ENCODE peak calls at places on chromosome 15, in seven cellular contexts. L, K, P, E, D, H and V are unnamed samples.

GRCh38 chr15:61598655-61599054 is 369.6 kb upstream of the RORA start:
- DNase-seq in L (no peak), K (no peak), P (no peak), E (no peak), D (no peak), H (no peak), V (no peak)

GRCh38 chr15:39404767-39405173 is 176.1 kb upstream of the THBS1 start:
- DNase-seq in L (no peak), K (peak; percentile 91), P (no peak), E (no peak), D (no peak), H (peak; percentile 99), V (peak; percentile 65)

GRCh38 chr15:86300371-86301106 is 220.9 kb downstream of the AGBL1 start:
- DNase-seq in L (no peak), K (no peak), P (no peak), E (no peak), D (no peak), H (no peak), V (no peak)

GRCh38 chr15:59232476-59232875 is 25.8 kb downstream of the LDHAL6B start:
- DNase-seq in L (no peak), K (peak; percentile 35), P (no peak), E (peak; percentile 96), D (no peak), H (peak; percentile 83), V (no peak)

GRCh38 chr15:60003243-60004018 is 680 bp upstream of the FOXB1 start:
- DNase-seq in L (peak; percentile 38), K (no peak), P (no peak), E (no peak), D (no peak), H (no peak), V (no peak)

GRCh38 chr15:86855962-86856361 is 776.3 kb downstream of the AGBL1 start:
- DNase-seq in L (no peak), K (no peak), P (no peak), E (no peak), D (no peak), H (no peak), V (no peak)

GRCh38 chr15:47787875-47788274 is 70.6 kb downstream of the SEMA6D start:
- DNase-seq in L (no peak), K (no peak), P (no peak), E (no peak), D (no peak), H (no peak), V (no peak)

GRCh38 chr15:80152896-80153876 is at the start of gene FAH:
- DNase-seq in L (peak; percentile 80), K (peak; percentile 75), P (peak; percentile 70), E (peak; percentile 60), D (no peak), H (peak; percentile 49), V (no peak)

GRCh38 chr15:68930268-68931022 is at the start of gene SPESP1:
- DNase-seq in L (no peak), K (no peak), P (no peak), E (peak; percentile 73), D (peak; percentile 75), H (peak; percentile 86), V (no peak)

GRCh38 chr15:90561344-90562244 is 31.9 kb downstream of the CRTC3 start:
- DNase-seq in L (peak; percentile 62), K (no peak), P (no peak), E (no peak), D (no peak), H (no peak), V (no peak)

GRCh38 chr15:91537868-91538267 is 315.6 kb upstream of the SLCO3A1 start:
- DNase-seq in L (no peak), K (no peak), P (no peak), E (no peak), D (no peak), H (no peak), V (no peak)

GRCh38 chr15:60301024-60301423 is 96.8 kb downstream of the ANXA2 start:
- DNase-seq in L (no peak), K (no peak), P (no peak), E (no peak), D (no peak), H (peak; percentile 5), V (peak; percentile 31)

GRCh38 chr15:27017168-27017809 is 46.3 kb downstream of the GABRG3 start:
- DNase-seq in L (peak; percentile 77), K (no peak), P (peak; percentile 31), E (peak; percentile 6), D (no peak), H (no peak), V (peak; percentile 87)

GRCh38 chr15:101115318-101115886 is 136.4 kb downstream of the CHSY1 start:
- DNase-seq in L (no peak), K (no peak), P (no peak), E (no peak), D (peak; percentile 33), H (no peak), V (no peak)

GRCh38 chr15:69939513-69940440 is 157.9 kb downstream of the TLE3 start:
- DNase-seq in L (no peak), K (no peak), P (no peak), E (no peak), D (no peak), H (no peak), V (no peak)

GRCh38 chr15:57692709-57693108 is 13.8 kb upstream of the POLR2M start:
- DNase-seq in L (no peak), K (no peak), P (no peak), E (peak; percentile 86), D (no peak), H (peak; percentile 38), V (no peak)

GRCh38 chr15:66885281-66885915 is 180.0 kb upstream of the SMAD3 start:
- DNase-seq in L (no peak), K (no peak), P (no peak), E (no peak), D (peak; percentile 31), H (no peak), V (no peak)

GRCh38 chr15:67048281-67049279 is 16.8 kb upstream of the SMAD3 start:
- DNase-seq in L (no peak), K (peak; percentile 90), P (no peak), E (peak; percentile 68), D (peak; percentile 90), H (peak; percentile 95), V (peak; percentile 98)

GRCh38 chr15:80455668-80456442 is 51.7 kb downstream of the ARNT2 start:
- DNase-seq in L (peak; percentile 78), K (peak; percentile 89), P (no peak), E (peak; percentile 63), D (no peak), H (peak; percentile 94), V (peak; percentile 78)

GRCh38 chr15:92095691-92096090 is 242.2 kb downstream of the SLCO3A1 start:
- DNase-seq in L (peak; percentile 12), K (no peak), P (no peak), E (no peak), D (no peak), H (no peak), V (no peak)

GRCh38 chr15:100681335-100681746 is 79.0 kb downstream of the ASB7 start:
- DNase-seq in L (no peak), K (no peak), P (no peak), E (no peak), D (peak; percentile 63), H (no peak), V (no peak)

GRCh38 chr15:60423540-60423939 is 25.8 kb upstream of the ANXA2 start:
- DNase-seq in L (peak; percentile 35), K (peak; percentile 92), P (no peak), E (peak; percentile 64), D (no peak), H (peak; percentile 87), V (peak; percentile 29)

GRCh38 chr15:58957101-58957973 is 23.9 kb upstream of the SLTM start:
- DNase-seq in L (peak; percentile 85), K (peak; percentile 40), P (no peak), E (peak; percentile 65), D (no peak), H (peak; percentile 80), V (peak; percentile 88)

GRCh38 chr15:56772868-56773639 is 39.7 kb upstream of the ZNF280D start:
- DNase-seq in L (peak; percentile 42), K (no peak), P (peak; percentile 62), E (no peak), D (no peak), H (peak; percentile 75), V (no peak)

GRCh38 chr15:65421360-65422215 is 1.2 kb downstream of the IGDCC4 start:
- DNase-seq in L (peak; percentile 82), K (peak; percentile 46), P (no peak), E (no peak), D (peak; percentile 74), H (peak; percentile 57), V (no peak)

GRCh38 chr15:44246521-44247268 is 41.8 kb upstream of the GOLM2 start:
- DNase-seq in L (no peak), K (no peak), P (no peak), E (no peak), D (no peak), H (no peak), V (no peak)

GRCh38 chr15:85831415-85832113 is 36.8 kb upstream of the KLHL25 start:
- DNase-seq in L (peak; percentile 68), K (peak; percentile 69), P (no peak), E (peak; percentile 49), D (peak; percentile 76), H (peak; percentile 50), V (peak; percentile 54)

GRCh38 chr15:32844118-32844711 is 126.4 kb downstream of the GREM1 start:
- DNase-seq in L (peak; percentile 17), K (no peak), P (no peak), E (peak; percentile 51), D (no peak), H (peak; percentile 54), V (peak; percentile 69)

GRCh38 chr15:68783226-68784054 is 37.3 kb downstream of the ANP32A start:
- DNase-seq in L (peak; percentile 75), K (no peak), P (no peak), E (peak; percentile 32), D (peak; percentile 59), H (no peak), V (peak; percentile 75)

GRCh38 chr15:88717342-88718017 is 78.7 kb downstream of the ISG20 start:
- DNase-seq in L (no peak), K (no peak), P (no peak), E (no peak), D (no peak), H (no peak), V (no peak)

GRCh38 chr15:70748281-70748747 is 15.0 kb downstream of the UACA start:
- DNase-seq in L (no peak), K (no peak), P (no peak), E (no peak), D (peak; percentile 90), H (peak; percentile 55), V (no peak)

GRCh38 chr15:101611580-101612299 is 40.4 kb downstream of the TM2D3 start:
- DNase-seq in L (no peak), K (no peak), P (no peak), E (no peak), D (no peak), H (no peak), V (no peak)